ENCODE peak calls at places on chromosomes 13 and 19, in seven cellular contexts. One of them, this sample, is unnamed.
A peak's percentile ranks its signal among the peaks of the same experiment; 100 is the strongest.

GRCh38 chr19:29003641-29004409 is 209.1 kb downstream of the UQCRFS1 start:
- DNase-seq in sigmoid colon: peak; percentile 49
- DNase-seq in WTC11: no peak
- DNase-seq in stomach: no peak
- DNase-seq in foreskin fibroblast: no peak
- DNase-seq in neural progenitor cell: peak; percentile 60
- DNase-seq in AG09319: no peak
- DNase-seq in this sample: no peak

GRCh38 chr13:113907637-113908617 is 44.1 kb upstream of the GAS6 start:
- DNase-seq in stomach: peak; percentile 25
- DNase-seq in sigmoid colon: no peak
- DNase-seq in foreskin fibroblast: peak; percentile 44
- DNase-seq in WTC11: no peak
- DNase-seq in neural progenitor cell: no peak
- DNase-seq in AG09319: no peak
- DNase-seq in this sample: no peak

GRCh38 chr13:110771194-110771593 is 57.7 kb downstream of the ING1 start:
- DNase-seq in sigmoid colon: no peak
- DNase-seq in foreskin fibroblast: no peak
- DNase-seq in AG09319: no peak
- DNase-seq in stomach: no peak
- DNase-seq in neural progenitor cell: no peak
- DNase-seq in WTC11: no peak
- DNase-seq in this sample: no peak

GRCh38 chr13:35164324-35164932 is 222.4 kb downstream of the NBEA start:
- DNase-seq in neural progenitor cell: peak; percentile 46
- DNase-seq in WTC11: no peak
- DNase-seq in foreskin fibroblast: peak; percentile 50
- DNase-seq in sigmoid colon: no peak
- DNase-seq in AG09319: no peak
- DNase-seq in stomach: no peak
- DNase-seq in this sample: no peak

GRCh38 chr13:28301839-28302238 is 163.5 kb downstream of the PAN3 start:
- DNase-seq in foreskin fibroblast: no peak
- DNase-seq in sigmoid colon: no peak
- DNase-seq in neural progenitor cell: peak; percentile 31
- DNase-seq in stomach: no peak
- DNase-seq in AG09319: no peak
- DNase-seq in WTC11: no peak
- DNase-seq in this sample: no peak

GRCh38 chr13:80508031-80508430 is 167.1 kb upstream of the SPRY2 start:
- DNase-seq in neural progenitor cell: no peak
- DNase-seq in sigmoid colon: no peak
- DNase-seq in AG09319: no peak
- DNase-seq in foreskin fibroblast: peak; percentile 58
- DNase-seq in WTC11: no peak
- DNase-seq in stomach: no peak
- DNase-seq in this sample: no peak

GRCh38 chr13:35283856-35284255 is 192.6 kb downstream of the MAB21L1 start:
- DNase-seq in neural progenitor cell: no peak
- DNase-seq in WTC11: no peak
- DNase-seq in foreskin fibroblast: peak; percentile 6
- DNase-seq in stomach: no peak
- DNase-seq in sigmoid colon: no peak
- DNase-seq in AG09319: no peak
- DNase-seq in this sample: no peak

GRCh38 chr13:46728777-46729176 is 68.2 kb downstream of the ESD start:
- DNase-seq in foreskin fibroblast: no peak
- DNase-seq in neural progenitor cell: peak; percentile 29
- DNase-seq in sigmoid colon: no peak
- DNase-seq in WTC11: no peak
- DNase-seq in AG09319: no peak
- DNase-seq in stomach: no peak
- DNase-seq in this sample: no peak

DNA sequence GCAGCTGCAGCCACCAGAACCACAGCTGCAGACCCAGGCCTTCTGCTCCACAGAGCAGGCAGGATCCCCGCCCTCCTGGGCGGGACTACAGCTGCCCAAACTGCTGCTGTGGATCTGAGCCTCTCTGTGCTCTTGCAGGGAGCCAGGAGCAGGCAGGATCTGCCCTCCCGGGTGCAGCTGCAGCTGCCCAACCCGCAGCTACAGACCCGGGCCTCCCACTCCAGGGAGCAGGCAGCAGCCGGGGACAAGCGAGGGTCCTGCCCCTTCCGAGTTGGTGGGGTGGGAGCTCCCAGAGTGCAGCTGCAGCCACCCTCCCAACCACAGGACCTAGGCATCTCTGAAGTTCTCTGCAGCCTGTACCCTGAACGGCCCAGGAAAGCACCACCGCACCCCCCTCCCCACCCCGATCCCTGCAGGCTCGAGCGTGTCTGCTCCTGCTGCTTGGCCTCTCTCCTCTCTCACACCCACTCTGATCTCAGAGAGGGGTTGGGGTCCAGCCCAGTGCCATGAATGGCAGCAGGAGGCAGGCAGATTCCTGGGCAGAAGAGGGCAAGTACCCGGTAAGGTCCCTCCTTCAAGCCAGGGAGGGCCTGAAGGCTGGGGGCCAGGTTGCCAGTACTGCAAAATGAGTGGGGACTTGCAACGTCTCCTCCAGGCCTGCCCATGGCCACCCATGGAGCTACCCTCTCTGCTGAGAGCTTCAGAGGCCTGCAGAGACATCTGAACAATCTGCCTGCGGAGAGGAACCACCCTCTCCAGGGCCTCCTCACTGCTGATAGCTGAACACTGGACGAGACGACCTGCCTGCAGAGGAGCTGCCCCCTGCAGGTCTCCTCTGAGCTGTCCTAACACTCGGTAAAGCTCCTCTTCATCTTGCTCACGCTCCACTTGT is 16.4 kb upstream of the EMP3 start:
- DNase-seq in foreskin fibroblast: peak; percentile 61
- DNase-seq in WTC11: peak; percentile 51
- DNase-seq in stomach: no peak
- DNase-seq in sigmoid colon: no peak
- DNase-seq in AG09319: no peak
- DNase-seq in neural progenitor cell: peak; percentile 55
- DNase-seq in this sample: no peak
- TF ChIP-seq CTCF in foreskin fibroblast: peak; percentile 40
- TF ChIP-seq CTCF in WTC11: no peak
- TF ChIP-seq CTCF in stomach: no peak
- TF ChIP-seq CTCF in sigmoid colon: no peak
- TF ChIP-seq CTCF in AG09319: peak; percentile 6
- TF ChIP-seq CTCF in neural progenitor cell: peak; percentile 37
- TF ChIP-seq CTCF in this sample: no peak

GRCh38 chr19:46515879-46516350 is 20.2 kb upstream of the PNMA8B start:
- DNase-seq in WTC11: no peak
- DNase-seq in sigmoid colon: no peak
- DNase-seq in stomach: no peak
- DNase-seq in neural progenitor cell: peak; percentile 57
- DNase-seq in foreskin fibroblast: peak; percentile 65
- DNase-seq in AG09319: no peak
- DNase-seq in this sample: no peak
- TF ChIP-seq CTCF in WTC11: no peak
- TF ChIP-seq CTCF in sigmoid colon: no peak
- TF ChIP-seq CTCF in stomach: no peak
- TF ChIP-seq CTCF in neural progenitor cell: peak; percentile 74
- TF ChIP-seq CTCF in foreskin fibroblast: peak; percentile 69
- TF ChIP-seq CTCF in AG09319: peak; percentile 73
- TF ChIP-seq CTCF in this sample: no peak

GRCh38 chr19:10687518-10688288 is 13.5 kb upstream of the QTRT1 start:
- DNase-seq in neural progenitor cell: no peak
- DNase-seq in WTC11: no peak
- DNase-seq in foreskin fibroblast: no peak
- DNase-seq in stomach: no peak
- DNase-seq in sigmoid colon: no peak
- DNase-seq in AG09319: no peak
- DNase-seq in this sample: no peak
- TF ChIP-seq CTCF in neural progenitor cell: no peak
- TF ChIP-seq CTCF in WTC11: no peak
- TF ChIP-seq CTCF in foreskin fibroblast: no peak
- TF ChIP-seq CTCF in stomach: no peak
- TF ChIP-seq CTCF in sigmoid colon: no peak
- TF ChIP-seq CTCF in AG09319: no peak
- TF ChIP-seq CTCF in this sample: no peak

DNA sequence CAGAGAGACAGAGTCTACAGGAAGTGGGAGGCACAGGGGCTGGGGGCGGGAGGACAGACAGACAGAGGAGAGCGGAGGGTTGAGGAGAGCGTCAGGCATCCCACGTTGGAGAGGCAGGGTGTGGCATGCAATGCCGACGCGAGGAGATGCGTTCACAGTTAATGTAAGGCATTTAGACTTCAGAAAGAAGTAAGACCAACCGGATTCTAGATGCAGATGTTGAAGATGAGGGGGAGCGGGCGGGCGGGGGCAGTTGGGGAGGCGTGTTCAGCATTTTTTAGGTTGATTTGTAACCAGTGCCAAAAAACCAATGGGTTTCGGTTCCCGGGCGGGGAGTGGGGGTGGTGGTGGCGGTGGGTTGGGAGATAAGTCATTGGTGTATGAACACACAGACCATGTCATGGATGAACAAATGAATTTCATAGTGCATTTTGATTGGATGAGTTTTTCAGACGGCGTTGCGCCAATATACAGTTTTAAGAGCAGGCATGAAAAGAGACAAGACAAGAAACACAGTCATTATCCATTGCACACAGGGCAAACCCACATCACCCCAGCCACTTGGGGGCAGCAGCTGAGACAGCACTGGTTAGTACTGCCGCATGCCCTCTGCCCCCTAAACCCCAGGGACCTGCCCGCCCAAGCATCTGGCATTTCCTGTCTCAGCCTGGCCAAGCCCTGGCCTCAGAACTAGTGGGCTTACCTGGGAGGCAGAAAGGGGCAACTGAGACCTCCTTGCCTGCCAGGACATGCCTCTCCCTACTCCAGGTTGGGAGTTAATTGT is 91.3 kb downstream of the IER2 start:
- DNase-seq in WTC11: peak; percentile 61
- DNase-seq in sigmoid colon: no peak
- DNase-seq in stomach: no peak
- DNase-seq in neural progenitor cell: no peak
- DNase-seq in foreskin fibroblast: no peak
- DNase-seq in AG09319: no peak
- DNase-seq in this sample: no peak
- TF ChIP-seq CTCF in WTC11: no peak
- TF ChIP-seq CTCF in sigmoid colon: no peak
- TF ChIP-seq CTCF in stomach: no peak
- TF ChIP-seq CTCF in neural progenitor cell: no peak
- TF ChIP-seq CTCF in foreskin fibroblast: no peak
- TF ChIP-seq CTCF in AG09319: no peak
- TF ChIP-seq CTCF in this sample: no peak

DNA sequence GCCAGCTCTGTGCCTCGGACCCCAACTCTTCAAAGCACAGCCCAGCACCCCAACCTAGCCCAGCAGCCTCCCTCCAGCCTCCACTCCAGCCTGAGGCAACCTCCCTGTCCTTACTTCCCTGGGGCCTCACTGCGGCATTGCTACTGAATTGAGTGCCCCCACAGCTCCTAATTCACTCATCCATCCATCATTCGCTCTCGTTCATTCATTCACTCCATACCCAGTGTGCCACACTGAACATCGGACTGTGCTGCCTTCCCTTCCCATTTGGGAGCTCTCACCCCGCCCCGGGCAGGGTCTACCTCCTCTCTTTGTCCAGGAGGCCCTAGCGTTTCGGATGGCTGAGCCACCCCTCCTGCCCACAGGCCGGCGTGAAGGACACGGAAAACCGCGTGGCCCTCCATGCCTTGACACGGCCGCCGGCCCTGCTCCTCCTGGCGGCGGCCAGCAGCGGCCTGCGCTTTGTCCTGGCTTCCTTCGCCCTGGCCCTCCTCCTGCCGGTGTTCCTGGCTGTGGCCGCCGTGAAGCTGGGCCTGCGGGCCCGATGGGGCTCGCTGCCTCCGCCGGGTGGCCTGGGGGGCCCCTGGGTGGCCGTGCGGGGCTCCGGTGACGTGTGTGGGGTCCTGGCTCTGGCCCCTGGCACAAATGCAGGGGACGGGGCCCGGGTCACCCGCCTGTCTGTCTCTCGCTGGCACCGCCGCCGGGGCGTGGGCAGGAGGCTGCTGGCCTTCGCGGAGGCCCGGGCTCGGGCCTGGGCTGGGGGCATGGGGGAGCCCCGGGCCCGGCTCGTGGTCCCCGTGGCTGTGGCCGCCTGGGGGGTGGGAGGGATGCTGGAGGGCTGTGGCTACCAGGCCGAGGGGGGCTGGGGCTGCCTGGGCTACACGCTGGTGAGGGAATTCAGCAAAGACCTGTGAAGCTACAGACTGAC is 1.3 kb downstream of the NAT14 start:
- DNase-seq in sigmoid colon: peak; percentile 82
- DNase-seq in WTC11: no peak
- DNase-seq in stomach: no peak
- DNase-seq in neural progenitor cell: no peak
- DNase-seq in AG09319: no peak
- DNase-seq in foreskin fibroblast: no peak
- DNase-seq in this sample: peak; percentile 32
- TF ChIP-seq CTCF in sigmoid colon: no peak
- TF ChIP-seq CTCF in WTC11: no peak
- TF ChIP-seq CTCF in stomach: no peak
- TF ChIP-seq CTCF in neural progenitor cell: no peak
- TF ChIP-seq CTCF in AG09319: peak; percentile 42
- TF ChIP-seq CTCF in foreskin fibroblast: no peak
- TF ChIP-seq CTCF in this sample: no peak

This sample was measured in ovary.